ENCODE peak calls at places on chromosomes 3 and 15, in four cellular contexts. A is mammary epithelial cell, J is Panc1, E is stomach. Y is an unnamed sample. For H3K27me3, the result is how much of the 10 kb centered on the place peaks cover.

GRCh38 chr3:136982520-136983138 is 24.8 kb downstream of the IL20RB start:
- DNase-seq in A (no peak), J (no peak), E (no peak), Y (no peak)

GRCh38 chr3:75906555-75907112 is 121.3 kb upstream of the ZNF717 start:
- DNase-seq in A (peak), J (no peak), E (no peak), Y (peak)

GRCh38 chr3:165624761-165625160 is 212.5 kb downstream of the BCHE start:
- DNase-seq in A (no peak), J (no peak), E (no peak), Y (peak)

GRCh38 chr15:98121957-98122356 is 161.5 kb downstream of the ARRDC4 start:
- DNase-seq in A (no peak), J (no peak), E (no peak), Y (no peak)

GRCh38 chr3:64257096-64257755 is 32.0 kb upstream of the PRICKLE2 start:
- DNase-seq in A (no peak), J (no peak), E (no peak), Y (no peak)

GRCh38 chr3:64161481-64161952 is 63.7 kb downstream of the PRICKLE2 start:
- DNase-seq in A (peak), J (no peak), E (no peak), Y (no peak)

GRCh38 chr3:133695772-133696171 is 34.0 kb upstream of the TOPBP1 start:
- DNase-seq in A (no peak), J (no peak), E (no peak), Y (no peak)

GRCh38 chr3:170867143-170867542 is 2.9 kb downstream of the RPL22L1 start:
- DNase-seq in A (no peak), J (no peak), E (no peak), Y (no peak)

GRCh38 chr3:18007980-18008379 is 265.5 kb upstream of the TBC1D5 start:
- DNase-seq in A (no peak), J (no peak), E (no peak), Y (no peak)

GRCh38 chr15:60353245-60353940 is 44.4 kb downstream of the ANXA2 start:
- DNase-seq in A (no peak), J (no peak), E (no peak), Y (no peak)

GRCh38 chr3:32117324-32117723 is 10.9 kb downstream of the GPD1L start:
- DNase-seq in A (no peak), J (no peak), E (no peak), Y (no peak)

GRCh38 chr15:99474041-99474906 is 91.5 kb upstream of the MEF2A start:
- DNase-seq in A (no peak), J (no peak), E (no peak), Y (no peak)

GRCh38 chr3:170506556-170506955 is 79.3 kb downstream of the SLC7A14 start:
- DNase-seq in A (no peak), J (no peak), E (no peak), Y (no peak)

GRCh38 chr15:44536298-44536961 is 517 bp upstream of the EIF3J start:
- DNase-seq in A (peak), J (peak), E (peak), Y (peak)

GRCh38 chr3:49869525-49870126 is at the start of gene CAMKV:
- DNase-seq in A (no peak), J (no peak), E (no peak), Y (no peak)

GRCh38 chr3:11391930-11392688 is 119.9 kb downstream of the ATG7 start:
- DNase-seq in A (no peak), J (no peak), E (no peak), Y (no peak)

GRCh38 chr3:61561374-61562041 is at the start of gene PTPRG:
- DNase-seq in A (peak), J (no peak), E (peak), Y (peak)

GRCh38 chr15:100353469-100353868 is 11.7 kb upstream of the ADAMTS17 start:
- DNase-seq in A (no peak), J (no peak), E (no peak), Y (no peak)

GRCh38 chr3:41202834-41203345 is 3.6 kb downstream of the CTNNB1 start:
- DNase-seq in A (peak), J (no peak), E (no peak), Y (peak)

GRCh38 chr3:150457996-150458395 is 49.9 kb downstream of the TSC22D2 start:
- DNase-seq in A (no peak), J (no peak), E (no peak), Y (no peak)

GRCh38 chr3:196712514-196713413 is 587 bp downstream of the PIGX start:
- DNase-seq in A (peak), J (no peak), E (peak), Y (peak)

GRCh38 chr3:58090351-58090750 is 82.1 kb downstream of the FLNB start:
- DNase-seq in A (no peak), J (no peak), E (no peak), Y (no peak)

GRCh38 chr15:85646538-85647091 is 148.1 kb downstream of the KLHL25 start:
- DNase-seq in A (peak), J (no peak), E (no peak), Y (peak)

GRCh38 chr3:2510746-2511145 is 412.1 kb downstream of the CNTN4 start:
- DNase-seq in A (no peak), J (no peak), E (no peak), Y (no peak)

GRCh38 chr3:132721479-132722164 is 587 bp downstream of the NPHP3 start:
- DNase-seq in A (peak), J (no peak), E (peak), Y (no peak)

GRCh38 chr15:89714775-89715174 is 24.2 kb downstream of the WDR93 start:
- DNase-seq in A (no peak), J (no peak), E (no peak), Y (no peak)

GRCh38 chr3:54663558-54664114 is 264.2 kb downstream of the LRTM1 start:
- DNase-seq in A (no peak), J (no peak), E (no peak), Y (no peak)

GRCh38 chr15:48025118-48025517 is 95.7 kb upstream of the SLC24A5 start:
- DNase-seq in A (no peak), J (no peak), E (no peak), Y (no peak)

GRCh38 chr3:105719791-105720190 is 149.0 kb downstream of the CBLB start:
- DNase-seq in A (peak), J (no peak), E (no peak), Y (peak)

GRCh38 chr3:83039422-83039821 is 1278.0 kb upstream of the GBE1 start:
- DNase-seq in A (no peak), J (no peak), E (no peak), Y (no peak)

GRCh38 chr3:46098319-46098761 is 71.1 kb upstream of the XCR1 start:
- DNase-seq in A (peak), J (no peak), E (no peak), Y (no peak)

GRCh38 chr15:44125879-44126278 is 69.2 kb downstream of the FRMD5 start:
- DNase-seq in A (no peak), J (no peak), E (no peak), Y (no peak)

GRCh38 chr15:62071711-62072308 is 5.0 kb downstream of the C2CD4A start:
- DNase-seq in A (peak), J (no peak), E (no peak), Y (no peak)

GRCh38 chr3:189941679-189942078 is 179.0 kb downstream of the P3H2 start:
- DNase-seq in A (peak), J (no peak), E (peak), Y (peak)

GRCh38 chr3:50316657-50317242 is 5.8 kb downstream of the HYAL2 start:
- DNase-seq in A (peak), J (no peak), E (peak), Y (peak)

GRCh38 chr3:113035387-113035982 is 44.7 kb downstream of the GTPBP8 start:
- DNase-seq in A (peak), J (peak), E (peak), Y (no peak)

GRCh38 chr15:96858693-96859092 is 528.2 kb downstream of the NR2F2 start:
- DNase-seq in A (no peak), J (no peak), E (no peak), Y (no peak)

GRCh38 chr15:96860746-96861145 is 530.2 kb downstream of the NR2F2 start:
- DNase-seq in A (no peak), J (no peak), E (no peak), Y (no peak)
- TF ChIP-seq CTCF in A (no peak), J (no peak), E (no peak), Y (no peak)

GRCh38 chr3:147483578-147483977 is 74.4 kb downstream of the ZIC1 start:
- DNase-seq in A (no peak), J (no peak), E (no peak), Y (no peak)

DNA sequence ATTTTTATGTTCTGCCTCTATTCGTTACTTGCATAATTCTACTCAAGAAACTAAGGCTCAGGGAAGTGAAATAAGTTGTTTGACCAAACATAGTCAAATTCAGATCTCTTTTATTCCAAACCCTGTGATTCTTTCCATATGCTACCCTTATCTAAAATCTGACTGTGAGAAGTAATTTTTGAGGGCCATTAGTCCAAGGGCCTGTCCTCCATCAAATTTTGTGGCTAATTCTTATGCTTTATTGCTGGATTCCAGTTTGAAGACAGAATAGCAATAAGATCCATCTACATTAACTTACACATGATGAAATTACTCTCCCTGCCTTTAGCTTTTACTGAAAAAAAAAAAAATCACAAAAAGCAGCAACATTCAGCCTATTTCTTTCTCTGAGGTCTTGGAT is 74.0 kb downstream of the ZIC1 start:
- DNase-seq in A (no peak), J (no peak), E (no peak), Y (no peak)
- H3K27ac ChIP-seq in A (no peak), J (no peak), E (no peak), Y (no peak)

GRCh38 chr3:157857461-157857860 is 248.8 kb downstream of the SHOX2 start:
- DNase-seq in A (no peak), J (no peak), E (no peak), Y (no peak)
- H3K27me3 ChIP-seq in A (under half), J (under half), E (under half), Y (under half)

GRCh38 chr3:114374433-114374832 is 80.6 kb downstream of the TIGIT start:
- DNase-seq in A (no peak), J (no peak), E (no peak), Y (no peak)

GRCh38 chr3:114376091-114376490 is 82.3 kb downstream of the TIGIT start:
- DNase-seq in A (no peak), J (no peak), E (no peak), Y (no peak)

GRCh38 chr3:114365268-114365667 is 71.4 kb downstream of the TIGIT start:
- DNase-seq in A (no peak), J (no peak), E (no peak), Y (no peak)

GRCh38 chr3:114365909-114366308 is 72.1 kb downstream of the TIGIT start:
- DNase-seq in A (no peak), J (no peak), E (no peak), Y (no peak)

DNA sequence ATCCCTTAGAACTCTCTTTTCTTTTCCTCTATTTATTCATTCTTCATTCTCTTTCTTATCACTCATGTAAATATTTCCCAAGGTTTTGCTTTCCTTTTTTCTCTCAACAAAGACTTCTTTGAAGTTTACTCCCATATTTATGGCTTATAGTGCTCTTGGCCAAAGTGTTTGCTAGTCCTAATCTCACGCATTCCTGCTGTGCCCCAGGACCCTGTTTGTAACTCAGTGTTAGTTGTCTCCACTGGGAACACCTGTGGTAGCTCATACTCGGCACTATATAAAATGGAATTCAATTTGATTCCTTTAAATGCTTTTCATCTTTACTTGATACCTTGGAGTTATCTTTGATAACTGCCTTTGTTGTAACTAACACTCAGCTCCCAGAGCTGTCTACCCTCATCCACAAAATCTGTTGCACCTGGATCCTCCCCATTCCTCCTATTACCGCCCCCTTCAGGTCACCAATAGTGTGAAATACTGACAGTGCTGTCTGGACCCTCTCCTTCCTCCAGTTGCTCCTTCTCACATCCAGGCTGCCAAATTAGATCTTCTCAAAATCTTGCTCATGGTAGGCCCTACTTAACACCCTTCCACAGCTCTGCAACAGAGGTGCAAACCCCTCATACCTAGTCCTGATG is 76.8 kb downstream of the TIGIT start:
- DNase-seq in A (no peak), J (no peak), E (no peak), Y (no peak)
- TF ChIP-seq CTCF in A (no peak), J (peak), E (no peak), Y (peak)

DNA sequence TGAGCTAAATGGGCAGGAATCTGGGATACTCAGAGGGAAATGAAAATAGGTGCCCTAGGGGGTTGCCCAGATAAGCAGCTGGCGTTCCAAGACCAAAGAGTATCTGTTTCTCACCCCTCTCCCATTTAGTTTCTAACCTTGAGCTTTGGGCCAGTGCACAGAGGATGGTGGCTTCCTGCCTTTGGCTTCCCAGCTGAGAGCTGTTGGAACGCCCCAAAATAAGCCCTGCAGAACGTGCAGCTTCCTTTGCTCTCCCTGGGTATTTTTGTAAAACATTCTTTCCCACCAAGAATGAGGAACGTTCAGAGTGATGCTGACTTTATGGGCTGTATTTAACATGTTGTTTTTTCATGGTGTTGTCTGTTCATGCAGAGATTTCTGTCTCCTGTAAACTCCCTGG is 63.7 kb downstream of the LPP start:
- DNase-seq in A (no peak), J (no peak), E (no peak), Y (no peak)
- H3K27ac ChIP-seq in A (no peak), J (no peak), E (peak), Y (no peak)

GRCh38 chr15:88196961-88197360 is 59.6 kb downstream of the NTRK3 start:
- DNase-seq in A (no peak), J (no peak), E (no peak), Y (no peak)

GRCh38 chr15:88194162-88194561 is 62.4 kb downstream of the NTRK3 start:
- DNase-seq in A (no peak), J (no peak), E (no peak), Y (no peak)

GRCh38 chr15:88191806-88192165 is 64.8 kb downstream of the NTRK3 start:
- DNase-seq in A (no peak), J (no peak), E (no peak), Y (no peak)

DNA sequence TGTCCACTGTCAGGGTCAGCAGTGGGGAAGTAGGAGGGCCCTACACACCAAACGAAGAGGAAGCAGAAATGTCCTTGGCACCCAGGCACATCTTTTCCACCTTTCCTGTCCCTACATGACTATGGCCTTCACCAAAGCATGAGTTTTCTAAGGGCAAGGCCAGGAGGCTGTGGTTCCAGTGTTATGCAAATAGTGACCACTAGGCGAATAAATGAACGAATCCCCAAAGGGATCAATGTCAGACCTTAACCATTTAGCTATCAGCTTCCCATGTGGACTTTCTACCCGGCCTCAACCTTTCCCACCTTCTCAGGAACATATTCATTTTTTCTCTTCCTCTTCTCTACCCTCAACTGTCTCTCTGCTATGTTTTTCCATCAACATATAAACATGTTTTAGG is 63.1 kb downstream of the NTRK3 start:
- DNase-seq in A (no peak), J (no peak), E (no peak), Y (no peak)
- H3K27me3 ChIP-seq in A (under half), J (under half), E (under half), Y (under half)